ENCODE peak calls at places on chromosomes 13 and 19, in nine cellular contexts. One of them, this sample, is unnamed. For H3K4me1, the result is how much of the 10 kb centered on the place peaks cover.

GRCh38 chr19:31351212-31352193 is 2.3 kb upstream of the TSHZ3 start:
- DNase-seq in GM12878: no peak
- DNase-seq in heart right ventricle: peak
- DNase-seq in A673: peak
- DNase-seq in fibroblast of lung: peak
- DNase-seq in psoas muscle: peak
- DNase-seq in endothelial cell of umbilical vein: peak
- DNase-seq in mesendoderm: peak
- DNase-seq in CD8-positive, alpha-beta T cell: no peak
- DNase-seq in this sample: peak

GRCh38 chr13:66933994-66934393 is 296.1 kb downstream of the PCDH9 start:
- DNase-seq in mesendoderm: no peak
- DNase-seq in psoas muscle: no peak
- DNase-seq in GM12878: no peak
- DNase-seq in heart right ventricle: no peak
- DNase-seq in CD8-positive, alpha-beta T cell: no peak
- DNase-seq in endothelial cell of umbilical vein: no peak
- DNase-seq in fibroblast of lung: peak
- DNase-seq in A673: no peak
- DNase-seq in this sample: peak

GRCh38 chr13:94999871-95000270 is 287.5 kb upstream of the SOX21 start:
- DNase-seq in fibroblast of lung: peak
- DNase-seq in mesendoderm: no peak
- DNase-seq in A673: no peak
- DNase-seq in psoas muscle: no peak
- DNase-seq in heart right ventricle: no peak
- DNase-seq in GM12878: no peak
- DNase-seq in CD8-positive, alpha-beta T cell: no peak
- DNase-seq in endothelial cell of umbilical vein: peak
- DNase-seq in this sample: no peak

GRCh38 chr13:35389535-35389934 is 87.0 kb downstream of the MAB21L1 start:
- DNase-seq in CD8-positive, alpha-beta T cell: no peak
- DNase-seq in mesendoderm: no peak
- DNase-seq in heart right ventricle: no peak
- DNase-seq in A673: no peak
- DNase-seq in endothelial cell of umbilical vein: no peak
- DNase-seq in psoas muscle: no peak
- DNase-seq in GM12878: no peak
- DNase-seq in fibroblast of lung: no peak
- DNase-seq in this sample: no peak

GRCh38 chr19:55075366-55075998 is at the start of gene EPS8L1:
- DNase-seq in GM12878: no peak
- DNase-seq in endothelial cell of umbilical vein: no peak
- DNase-seq in heart right ventricle: no peak
- DNase-seq in mesendoderm: peak
- DNase-seq in CD8-positive, alpha-beta T cell: no peak
- DNase-seq in A673: no peak
- DNase-seq in psoas muscle: no peak
- DNase-seq in fibroblast of lung: no peak
- DNase-seq in this sample: no peak

GRCh38 chr13:101283782-101284181 is 132.5 kb downstream of the NALCN start:
- DNase-seq in heart right ventricle: no peak
- DNase-seq in endothelial cell of umbilical vein: no peak
- DNase-seq in CD8-positive, alpha-beta T cell: no peak
- DNase-seq in A673: no peak
- DNase-seq in psoas muscle: no peak
- DNase-seq in mesendoderm: no peak
- DNase-seq in fibroblast of lung: no peak
- DNase-seq in GM12878: no peak
- DNase-seq in this sample: no peak

GRCh38 chr19:40394816-40395210 is 4.8 kb upstream of the HIPK4 start:
- DNase-seq in heart right ventricle: no peak
- DNase-seq in CD8-positive, alpha-beta T cell: no peak
- DNase-seq in fibroblast of lung: no peak
- DNase-seq in GM12878: no peak
- DNase-seq in mesendoderm: no peak
- DNase-seq in endothelial cell of umbilical vein: no peak
- DNase-seq in A673: no peak
- DNase-seq in psoas muscle: no peak
- DNase-seq in this sample: no peak

GRCh38 chr13:63012016-63012415 is 1596.4 kb upstream of the PCDH20 start:
- DNase-seq in fibroblast of lung: no peak
- DNase-seq in psoas muscle: no peak
- DNase-seq in mesendoderm: no peak
- DNase-seq in GM12878: no peak
- DNase-seq in A673: no peak
- DNase-seq in endothelial cell of umbilical vein: no peak
- DNase-seq in heart right ventricle: no peak
- DNase-seq in CD8-positive, alpha-beta T cell: no peak
- DNase-seq in this sample: no peak

GRCh38 chr19:16496613-16496983 is 404 bp downstream of the C19orf44 start:
- DNase-seq in mesendoderm: no peak
- DNase-seq in psoas muscle: peak
- DNase-seq in A673: peak
- DNase-seq in CD8-positive, alpha-beta T cell: no peak
- DNase-seq in heart right ventricle: no peak
- DNase-seq in fibroblast of lung: peak
- DNase-seq in endothelial cell of umbilical vein: no peak
- DNase-seq in GM12878: no peak
- DNase-seq in this sample: no peak

GRCh38 chr19:23799321-23799720 is 40.6 kb upstream of the ZNF681 start:
- DNase-seq in mesendoderm: no peak
- DNase-seq in psoas muscle: no peak
- DNase-seq in fibroblast of lung: no peak
- DNase-seq in GM12878: peak
- DNase-seq in endothelial cell of umbilical vein: no peak
- DNase-seq in A673: no peak
- DNase-seq in heart right ventricle: no peak
- DNase-seq in CD8-positive, alpha-beta T cell: peak
- DNase-seq in this sample: no peak

DNA sequence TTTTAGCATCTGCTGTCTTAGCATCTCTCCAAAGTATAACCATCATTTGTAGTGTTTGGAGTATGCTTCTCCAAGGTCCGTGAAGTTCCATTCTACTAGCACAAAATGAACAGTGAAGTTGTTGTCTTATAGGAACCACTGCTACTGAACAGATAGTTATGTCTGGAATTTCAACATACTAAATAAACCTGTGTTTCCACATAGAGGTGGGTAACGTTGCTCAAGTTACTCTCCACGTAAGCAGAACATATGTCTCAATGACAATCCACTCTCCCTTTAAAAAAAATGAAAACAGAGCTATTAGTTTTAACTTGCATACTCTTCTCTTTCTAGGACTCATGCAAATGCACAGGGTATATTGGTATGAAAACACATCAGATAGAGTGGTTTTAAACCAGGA is 184.3 kb upstream of the TRPC4 start:
- DNase-seq in fibroblast of lung: no peak
- DNase-seq in mesendoderm: no peak
- DNase-seq in A673: no peak
- DNase-seq in CD8-positive, alpha-beta T cell: no peak
- DNase-seq in psoas muscle: no peak
- DNase-seq in heart right ventricle: no peak
- DNase-seq in GM12878: no peak
- DNase-seq in endothelial cell of umbilical vein: no peak
- DNase-seq in this sample: no peak
- H3K4me1 ChIP-seq in fibroblast of lung: under half
- H3K4me1 ChIP-seq in mesendoderm: under half
- H3K4me1 ChIP-seq in A673: under half
- H3K4me1 ChIP-seq in CD8-positive, alpha-beta T cell: under half
- H3K4me1 ChIP-seq in psoas muscle: under half
- H3K4me1 ChIP-seq in heart right ventricle: under half
- H3K4me1 ChIP-seq in GM12878: under half
- H3K4me1 ChIP-seq in endothelial cell of umbilical vein: under half
- H3K4me1 ChIP-seq in this sample: under half

DNA sequence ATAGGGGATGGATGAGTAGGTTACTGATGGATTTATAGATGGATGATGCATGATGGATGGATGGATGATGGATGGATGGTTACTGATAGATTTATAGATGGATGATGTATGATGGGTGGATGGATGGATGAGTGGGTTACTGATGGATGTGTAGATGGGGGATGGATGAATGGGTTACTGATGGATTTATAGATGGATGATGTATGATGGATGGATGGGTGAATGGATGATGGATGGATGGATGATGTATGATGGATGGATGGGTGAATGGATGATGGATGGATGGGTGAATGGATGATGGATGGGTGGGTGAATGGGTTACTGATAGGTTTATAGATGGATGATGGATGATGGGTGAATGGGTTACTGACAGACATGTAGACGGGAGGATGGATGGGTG is 6.3 kb upstream of the C2CD4C start:
- DNase-seq in A673: no peak
- DNase-seq in CD8-positive, alpha-beta T cell: no peak
- DNase-seq in fibroblast of lung: no peak
- DNase-seq in endothelial cell of umbilical vein: no peak
- DNase-seq in mesendoderm: no peak
- DNase-seq in GM12878: no peak
- DNase-seq in psoas muscle: no peak
- DNase-seq in heart right ventricle: no peak
- DNase-seq in this sample: no peak
- H3K27ac ChIP-seq in A673: no peak
- H3K27ac ChIP-seq in CD8-positive, alpha-beta T cell: no peak
- H3K27ac ChIP-seq in fibroblast of lung: no peak
- H3K27ac ChIP-seq in endothelial cell of umbilical vein: no peak
- H3K27ac ChIP-seq in mesendoderm: no peak
- H3K27ac ChIP-seq in GM12878: no peak
- H3K27ac ChIP-seq in psoas muscle: no peak
- H3K27ac ChIP-seq in heart right ventricle: no peak
- H3K27ac ChIP-seq in this sample: no peak

GRCh38 chr13:33178197-33178699 is 107.3 kb downstream of the STARD13 start:
- DNase-seq in fibroblast of lung: no peak
- DNase-seq in A673: peak
- DNase-seq in GM12878: no peak
- DNase-seq in CD8-positive, alpha-beta T cell: no peak
- DNase-seq in endothelial cell of umbilical vein: peak
- DNase-seq in mesendoderm: no peak
- DNase-seq in psoas muscle: no peak
- DNase-seq in heart right ventricle: no peak
- DNase-seq in this sample: no peak

GRCh38 chr13:33182729-33183128 is 102.8 kb downstream of the STARD13 start:
- DNase-seq in heart right ventricle: no peak
- DNase-seq in CD8-positive, alpha-beta T cell: no peak
- DNase-seq in endothelial cell of umbilical vein: no peak
- DNase-seq in A673: no peak
- DNase-seq in mesendoderm: no peak
- DNase-seq in fibroblast of lung: no peak
- DNase-seq in psoas muscle: no peak
- DNase-seq in GM12878: no peak
- DNase-seq in this sample: no peak

GRCh38 chr13:33181264-33181663 is 104.3 kb downstream of the STARD13 start:
- DNase-seq in endothelial cell of umbilical vein: no peak
- DNase-seq in A673: no peak
- DNase-seq in mesendoderm: no peak
- DNase-seq in CD8-positive, alpha-beta T cell: no peak
- DNase-seq in psoas muscle: no peak
- DNase-seq in GM12878: no peak
- DNase-seq in heart right ventricle: no peak
- DNase-seq in fibroblast of lung: no peak
- DNase-seq in this sample: no peak

GRCh38 chr13:33179463-33179862 is 106.1 kb downstream of the STARD13 start:
- DNase-seq in mesendoderm: no peak
- DNase-seq in psoas muscle: no peak
- DNase-seq in A673: no peak
- DNase-seq in CD8-positive, alpha-beta T cell: no peak
- DNase-seq in heart right ventricle: no peak
- DNase-seq in GM12878: no peak
- DNase-seq in fibroblast of lung: no peak
- DNase-seq in endothelial cell of umbilical vein: no peak
- DNase-seq in this sample: no peak

DNA sequence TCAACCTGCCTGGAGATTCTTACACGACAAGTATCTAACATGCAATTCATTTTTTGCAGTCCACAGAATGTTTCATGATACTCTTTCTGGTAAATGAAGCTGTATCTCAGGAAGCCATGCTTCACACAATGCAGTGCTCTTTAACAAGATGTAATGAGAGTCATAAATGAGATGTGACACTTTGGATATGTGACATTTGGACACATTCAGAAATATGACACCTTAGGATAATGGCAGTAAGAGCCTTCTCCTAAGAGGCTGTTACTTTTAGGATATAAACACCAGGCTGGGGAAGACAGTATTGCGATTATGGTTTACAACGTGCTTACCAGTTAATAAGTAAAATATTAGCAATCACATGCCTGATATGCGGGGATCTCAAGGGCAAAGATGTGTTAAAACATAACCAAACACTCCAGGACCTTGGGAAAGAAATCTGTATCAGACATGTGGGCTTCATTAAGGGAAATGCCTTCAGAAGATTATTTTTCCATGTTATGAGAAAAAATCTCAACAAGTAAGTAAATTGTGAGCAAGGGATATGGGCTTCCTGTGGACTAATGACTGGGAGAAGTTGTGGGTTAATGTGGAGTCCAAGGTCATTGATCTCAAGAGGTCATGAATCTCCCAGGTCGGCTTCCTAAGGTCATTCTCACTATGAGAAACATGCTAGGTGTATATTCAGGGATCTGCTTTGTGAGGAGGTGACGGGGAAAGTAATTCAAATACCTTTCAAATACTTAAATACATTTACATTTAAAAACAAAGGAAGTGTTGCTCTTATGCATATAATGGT is 105.3 kb downstream of the STARD13 start:
- DNase-seq in endothelial cell of umbilical vein: no peak
- DNase-seq in mesendoderm: peak
- DNase-seq in psoas muscle: no peak
- DNase-seq in GM12878: no peak
- DNase-seq in A673: peak
- DNase-seq in heart right ventricle: no peak
- DNase-seq in CD8-positive, alpha-beta T cell: no peak
- DNase-seq in fibroblast of lung: no peak
- DNase-seq in this sample: no peak
- H3K4me1 ChIP-seq in endothelial cell of umbilical vein: under half
- H3K4me1 ChIP-seq in mesendoderm: under half
- H3K4me1 ChIP-seq in psoas muscle: under half
- H3K4me1 ChIP-seq in GM12878: under half
- H3K4me1 ChIP-seq in A673: half or more
- H3K4me1 ChIP-seq in heart right ventricle: under half
- H3K4me1 ChIP-seq in CD8-positive, alpha-beta T cell: under half
- H3K4me1 ChIP-seq in fibroblast of lung: under half
- H3K4me1 ChIP-seq in this sample: under half

GRCh38 chr13:80618777-80619176 is 277.9 kb upstream of the SPRY2 start:
- DNase-seq in fibroblast of lung: no peak
- DNase-seq in psoas muscle: no peak
- DNase-seq in CD8-positive, alpha-beta T cell: no peak
- DNase-seq in heart right ventricle: no peak
- DNase-seq in A673: no peak
- DNase-seq in mesendoderm: no peak
- DNase-seq in endothelial cell of umbilical vein: no peak
- DNase-seq in GM12878: no peak
- DNase-seq in this sample: no peak
- H3K27ac ChIP-seq in fibroblast of lung: no peak
- H3K27ac ChIP-seq in psoas muscle: no peak
- H3K27ac ChIP-seq in CD8-positive, alpha-beta T cell: no peak
- H3K27ac ChIP-seq in heart right ventricle: no peak
- H3K27ac ChIP-seq in A673: no peak
- H3K27ac ChIP-seq in mesendoderm: no peak
- H3K27ac ChIP-seq in endothelial cell of umbilical vein: no peak
- H3K27ac ChIP-seq in GM12878: no peak
- H3K27ac ChIP-seq in this sample: no peak

GRCh38 chr19:18832331-18833140 is 777 bp downstream of the UPF1 start:
- DNase-seq in CD8-positive, alpha-beta T cell: no peak
- DNase-seq in psoas muscle: no peak
- DNase-seq in GM12878: no peak
- DNase-seq in A673: no peak
- DNase-seq in mesendoderm: peak
- DNase-seq in heart right ventricle: no peak
- DNase-seq in endothelial cell of umbilical vein: peak
- DNase-seq in fibroblast of lung: no peak
- DNase-seq in this sample: peak
- H3K4me1 ChIP-seq in CD8-positive, alpha-beta T cell: under half
- H3K4me1 ChIP-seq in psoas muscle: under half
- H3K4me1 ChIP-seq in GM12878: under half
- H3K4me1 ChIP-seq in A673: under half
- H3K4me1 ChIP-seq in mesendoderm: under half
- H3K4me1 ChIP-seq in heart right ventricle: under half
- H3K4me1 ChIP-seq in endothelial cell of umbilical vein: under half
- H3K4me1 ChIP-seq in fibroblast of lung: under half
- H3K4me1 ChIP-seq in this sample: under half